ENCODE peak calls at places on chromosomes 4 and X, in ten cellular contexts. D, J, Q, Z, T, P, C, E, F and X are unnamed samples.

GRCh38 chr4:157045507-157046127 is 30.3 kb upstream of the GLRB start:
- DNase-seq in E (no peak), F (peak; percentile 16), P (no peak), Q (peak; percentile 26), J (peak; percentile 54), T (no peak), Z (peak; percentile 63), C (no peak), D (peak; percentile 77), X (no peak)

GRCh38 chr4:36056128-36056527 is 188.2 kb downstream of the ARAP2 start:
- DNase-seq in T (no peak), J (no peak), F (no peak), Z (no peak), E (no peak), Q (no peak), C (no peak), D (no peak), P (no peak), X (no peak)

GRCh38 chr4:71540749-71541269 is 202.0 kb downstream of the SLC4A4 start:
- DNase-seq in P (no peak), J (peak; percentile 39), Z (no peak), F (no peak), D (peak; percentile 13), Q (no peak), T (no peak), C (no peak), E (no peak), X (no peak)

GRCh38 chrX:13180807-13181206 is 136.4 kb upstream of the FAM9C start:
- DNase-seq in F (no peak), P (no peak), J (no peak), Q (no peak), D (peak; percentile 52), C (no peak), Z (peak; percentile 70), E (no peak), T (no peak), X (no peak)

GRCh38 chr4:152594981-152595916 is 59.4 kb upstream of the FBXW7 start:
- DNase-seq in D (no peak), Q (no peak), C (no peak), E (no peak), J (no peak), F (no peak), Z (no peak), P (no peak), T (no peak), X (no peak)

GRCh38 chr4:186676531-186677158 is 47.0 kb downstream of the FAT1 start:
- DNase-seq in J (no peak), Z (peak; percentile 97), E (no peak), D (peak; percentile 87), C (no peak), P (no peak), T (no peak), Q (no peak), F (no peak), X (no peak)

GRCh38 chr4:1410491-1411325 is 4.5 kb upstream of the NKX1-1 start:
- DNase-seq in J (peak; percentile 97), T (peak; percentile 51), E (peak; percentile 71), D (peak; percentile 67), C (peak; percentile 50), Q (peak; percentile 68), P (peak; percentile 54), F (no peak), Z (peak; percentile 10), X (peak; percentile 33)

GRCh38 chr4:89298788-89299152 is 8.8 kb downstream of the GPRIN3 start:
- DNase-seq in J (no peak), Q (no peak), D (peak; percentile 66), E (no peak), T (no peak), Z (peak; percentile 31), P (peak; percentile 56), F (no peak), C (no peak), X (no peak)

GRCh38 chr4:184477201-184477999 is 3.0 kb upstream of the IRF2 start:
- DNase-seq in F (no peak), Z (no peak), T (no peak), C (no peak), P (no peak), D (no peak), J (no peak), E (no peak), Q (no peak), X (no peak)

GRCh38 chr4:133084421-133084820 is 64.7 kb upstream of the PCDH10 start:
- DNase-seq in Q (no peak), F (no peak), Z (peak; percentile 44), D (no peak), J (no peak), E (no peak), C (no peak), T (no peak), P (no peak), X (no peak)

GRCh38 chr4:58849026-58849425 is 1738.8 kb upstream of the IGFBP7 start:
- DNase-seq in J (no peak), Z (no peak), E (no peak), T (no peak), F (no peak), Q (no peak), D (no peak), C (no peak), P (no peak), X (no peak)

GRCh38 chr4:141120036-141120593 is 13.2 kb downstream of the RNF150 start:
- DNase-seq in J (no peak), P (no peak), Q (no peak), F (no peak), E (no peak), C (no peak), Z (no peak), D (no peak), T (no peak), X (no peak)

GRCh38 chr4:15653430-15653829 is 1.7 kb downstream of the FBXL5 start:
- DNase-seq in E (no peak), D (no peak), C (no peak), J (no peak), Q (no peak), F (no peak), T (no peak), P (no peak), Z (no peak), X (no peak)

GRCh38 chrX:145735036-145735435 is 82.6 kb upstream of the SLITRK2 start:
- DNase-seq in F (no peak), T (no peak), P (no peak), C (no peak), J (no peak), D (no peak), E (no peak), Z (peak; percentile 1), Q (no peak), X (no peak)
- H3K9me3 ChIP-seq in F (no peaks in the 10 kb centered on the region), T (peaks cover 4% of the 10 kb centered on the region), P (no peaks in the 10 kb centered on the region), C (no peaks in the 10 kb centered on the region), J (peaks cover 26% of the 10 kb centered on the region), D (no peaks in the 10 kb centered on the region), E (no peaks in the 10 kb centered on the region), Z (no peaks in the 10 kb centered on the region), Q (no peaks in the 10 kb centered on the region), X (no peaks in the 10 kb centered on the region)

DNA sequence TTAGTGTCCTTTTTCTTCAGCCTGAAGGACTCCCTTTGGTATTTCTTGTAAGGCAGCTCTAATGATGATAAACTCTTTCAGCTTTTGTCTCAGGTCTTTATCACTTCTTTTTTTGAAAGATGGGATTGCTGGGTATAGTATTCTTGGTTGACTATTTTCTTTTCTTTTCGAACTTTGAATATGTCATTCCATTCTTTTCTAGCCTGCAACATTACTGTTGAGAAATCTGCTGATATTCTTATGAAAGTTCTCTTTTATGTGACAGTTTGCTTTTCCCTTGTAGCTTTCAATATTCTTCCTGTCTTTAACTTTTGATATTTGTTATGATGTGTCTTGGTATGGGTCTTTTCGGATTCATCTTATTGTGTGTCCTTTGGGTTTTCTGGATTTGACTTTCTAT is 107.6 kb upstream of the SRD5A3 start:
- DNase-seq in D (no peak), T (no peak), Q (no peak), C (no peak), Z (no peak), E (no peak), J (no peak), F (no peak), P (no peak), X (no peak)
- H3K9me3 ChIP-seq in D (no peaks in the 10 kb centered on the region), T (peaks cover 4% of the 10 kb centered on the region), Q (no peaks in the 10 kb centered on the region), C (no peaks in the 10 kb centered on the region), Z (no peaks in the 10 kb centered on the region), E (peaks cover 15% of the 10 kb centered on the region), J (peaks cover 18% of the 10 kb centered on the region), F (no peaks in the 10 kb centered on the region), P (no peaks in the 10 kb centered on the region), X (peaks cover 19% of the 10 kb centered on the region)

DNA sequence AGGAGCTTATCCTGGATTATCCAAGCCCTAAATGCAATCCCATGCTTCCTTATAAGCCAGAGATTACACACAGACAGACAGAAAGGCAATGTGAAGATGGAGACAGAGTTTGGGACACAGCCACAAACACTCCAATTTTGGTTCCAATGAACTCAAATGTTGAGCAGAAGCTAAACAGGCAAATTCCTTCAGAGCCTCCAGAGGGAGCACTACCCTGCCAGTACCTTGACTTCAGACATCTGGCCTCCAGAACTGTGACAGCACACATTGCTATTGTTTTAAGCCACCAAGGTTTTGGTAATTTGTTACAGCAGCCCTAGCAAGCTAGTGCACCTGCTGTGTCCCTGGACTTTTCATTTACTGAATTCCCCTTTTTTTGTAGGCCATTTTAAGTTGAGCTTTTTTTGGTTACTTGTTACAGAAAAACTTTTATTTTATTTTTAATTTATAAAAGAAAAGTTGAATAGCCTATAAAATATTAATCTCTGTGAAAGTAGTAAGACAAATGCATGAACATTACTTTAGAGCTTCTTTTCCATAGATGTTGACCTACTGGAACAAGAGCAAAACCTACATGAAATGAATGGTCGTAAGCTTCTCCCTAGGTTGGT is 33.4 kb upstream of the SRD5A3 start:
- DNase-seq in J (peak; percentile 63), T (no peak), Q (peak; percentile 33), Z (peak; percentile 27), D (peak; percentile 79), E (no peak), C (no peak), F (peak; percentile 51), P (peak; percentile 57), X (peak; percentile 34)
- H3K9me3 ChIP-seq in J (no peaks in the 10 kb centered on the region), T (no peaks in the 10 kb centered on the region), Q (no peaks in the 10 kb centered on the region), Z (no peaks in the 10 kb centered on the region), D (no peaks in the 10 kb centered on the region), E (no peaks in the 10 kb centered on the region), C (no peaks in the 10 kb centered on the region), F (no peaks in the 10 kb centered on the region), P (no peaks in the 10 kb centered on the region), X (no peaks in the 10 kb centered on the region)

GRCh38 chrX:42951747-42952146 is 173.8 kb upstream of the PPP1R2C start:
- DNase-seq in F (no peak), C (no peak), Q (no peak), D (no peak), E (no peak), J (no peak), P (no peak), Z (no peak), T (no peak), X (no peak)

GRCh38 chrX:42954880-42955279 is 176.9 kb upstream of the PPP1R2C start:
- DNase-seq in P (no peak), D (no peak), Q (no peak), Z (no peak), J (no peak), T (no peak), C (no peak), F (no peak), E (no peak), X (no peak)

GRCh38 chrX:42952621-42953020 is 174.7 kb upstream of the PPP1R2C start:
- DNase-seq in J (no peak), P (no peak), C (no peak), F (no peak), Z (no peak), Q (no peak), T (no peak), E (no peak), D (no peak), X (no peak)

DNA sequence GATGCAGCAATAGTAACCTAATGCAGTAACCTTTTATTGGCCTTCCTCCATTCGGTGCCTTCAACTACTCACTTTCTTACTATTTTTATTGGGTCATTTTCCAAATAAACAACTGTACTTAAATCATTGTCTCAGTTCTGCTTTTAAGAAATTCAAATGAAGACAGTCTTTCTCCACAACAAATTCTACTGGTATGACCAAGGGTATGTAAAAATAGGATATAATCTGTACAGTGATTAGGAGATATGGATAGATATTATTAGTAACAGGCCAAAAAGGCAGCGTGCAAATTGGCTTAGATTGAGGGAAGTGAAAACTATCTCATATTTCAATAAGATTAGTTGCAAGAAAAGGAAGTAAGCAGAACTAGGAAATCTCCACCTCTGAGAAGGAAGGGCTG is 177.4 kb upstream of the PPP1R2C start:
- DNase-seq in F (no peak), Q (no peak), C (no peak), T (no peak), Z (no peak), P (no peak), J (no peak), E (no peak), D (no peak), X (no peak)
- H3K9me3 ChIP-seq in F (no peaks in the 10 kb centered on the region), Q (no peaks in the 10 kb centered on the region), C (no peaks in the 10 kb centered on the region), T (no peaks in the 10 kb centered on the region), Z (no peaks in the 10 kb centered on the region), P (no peaks in the 10 kb centered on the region), J (peaks cover 39% of the 10 kb centered on the region), E (no peaks in the 10 kb centered on the region), D (no peaks in the 10 kb centered on the region), X (peaks cover 5% of the 10 kb centered on the region)